ENCODE peak calls at places on chromosomes 4 and X, in eight cellular contexts. D is HepG2; I is EH; O is Right ventricle myocardium superior; K is AG20443; G is HCEC 1CT; L is stimulated activated CD4-positive, alpha-beta T cell treated with anti-CD3 and anti-CD28 coated beads, Interleukin-1b, Interleukin-23, amount 100 ng/mL, for 4 hours; E is cardiac muscle cell. R is an unnamed sample.

GRCh38 chr4:175290401-175290800 is 372.2 kb downstream of the ADAM29 start:
- DNase-seq in E (no peak), I (peak; percentile 67), L (no peak), D (no peak), G (peak; percentile 32), K (peak; percentile 6), O (no peak), R (peak; percentile 14)

GRCh38 chr4:146522862-146523205 is 1.1 kb upstream of the SLC10A7 start:
- DNase-seq in I (peak; percentile 27), K (no peak), L (no peak), D (peak; percentile 8), G (no peak), O (no peak), E (no peak), R (no peak)

GRCh38 chrX:149830192-149830873 is 48.6 kb downstream of the MAGEA9 start:
- DNase-seq in G (no peak), E (peak; percentile 34), O (no peak), K (peak; percentile 30), L (no peak), I (peak; percentile 22), D (no peak), R (peak; percentile 3)

GRCh38 chr4:24743931-24744330 is 51.4 kb upstream of the SOD3 start:
- DNase-seq in K (peak; percentile 20), E (peak; percentile 15), L (no peak), G (no peak), D (no peak), O (no peak), I (peak; percentile 62), R (no peak)

GRCh38 chrX:112819013-112819635 is 21.5 kb downstream of the AMOT start:
- DNase-seq in D (no peak), K (peak; percentile 81), I (peak; percentile 0), E (no peak), G (peak; percentile 71), O (no peak), L (no peak), R (peak; percentile 3)

GRCh38 chr4:26183017-26183416 is 137.8 kb upstream of the RBPJ start:
- DNase-seq in D (no peak), O (no peak), K (no peak), L (no peak), I (peak; percentile 49), E (no peak), G (peak; percentile 56), R (no peak)

GRCh38 chrX:135707880-135708279 is 5.6 kb upstream of the CT45A1 start:
- DNase-seq in I (peak; percentile 16), K (no peak), L (peak; percentile 22), E (peak; percentile 8), O (no peak), G (peak; percentile 0), D (peak; percentile 31), R (peak; percentile 11)

GRCh38 chr4:85058551-85058950 is 92.1 kb upstream of the WDFY3 start:
- DNase-seq in I (peak; percentile 6), D (no peak), L (no peak), G (peak; percentile 32), K (no peak), E (no peak), O (no peak), R (peak; percentile 9)

GRCh38 chr4:70927502-70928139 is 25.5 kb downstream of the MOB1B start:
- DNase-seq in K (no peak), E (no peak), G (no peak), I (no peak), L (no peak), O (no peak), D (no peak), R (no peak)

GRCh38 chr4:10816571-10816970 is 132.0 kb upstream of the CLNK start:
- DNase-seq in K (no peak), L (no peak), D (no peak), O (no peak), G (no peak), E (no peak), I (no peak), R (no peak)

GRCh38 chr4:2672700-2673099 is 83.4 kb downstream of the TNIP2 start:
- DNase-seq in K (no peak), I (no peak), G (no peak), D (no peak), O (no peak), E (no peak), L (no peak), R (no peak)

GRCh38 chrX:95117556-95117955 is 1443.5 kb downstream of the FAM133A start:
- DNase-seq in O (no peak), K (no peak), L (no peak), I (no peak), E (no peak), G (no peak), D (no peak), R (no peak)

GRCh38 chr4:47071863-47072441 is 40.6 kb downstream of the GABRB1 start:
- DNase-seq in O (no peak), D (no peak), L (no peak), K (no peak), E (no peak), G (peak; percentile 61), I (peak; percentile 66), R (no peak)

GRCh38 chrX:57329008-57329407 is 42.5 kb downstream of the FAAH2 start:
- DNase-seq in O (no peak), G (no peak), E (no peak), L (no peak), K (no peak), D (peak; percentile 2), I (no peak), R (no peak)

GRCh38 chr4:103204114-103204513 is 6.0 kb upstream of the CENPE start:
- DNase-seq in G (peak; percentile 23), I (peak; percentile 3), E (peak; percentile 7), L (no peak), D (peak; percentile 13), O (no peak), K (peak; percentile 13), R (no peak)

GRCh38 chr4:188168621-188169020 is 29.4 kb downstream of the TRIML1 start:
- DNase-seq in E (no peak), L (no peak), O (no peak), G (no peak), K (no peak), I (no peak), D (no peak), R (no peak)

GRCh38 chrX:8815460-8816065 is 14.4 kb upstream of the FAM9A start:
- DNase-seq in D (peak; percentile 45), E (peak; percentile 77), G (no peak), L (no peak), O (no peak), I (peak; percentile 47), K (peak; percentile 48), R (no peak)

GRCh38 chr4:79164961-79165610 is 160.8 kb downstream of the NAA11 start:
- DNase-seq in D (no peak), I (no peak), L (no peak), E (no peak), O (no peak), K (no peak), G (no peak), R (no peak)

GRCh38 chr4:110119880-110120279 is 78.5 kb downstream of the ELOVL6 start:
- DNase-seq in I (peak; percentile 72), O (no peak), L (no peak), E (no peak), G (peak; percentile 55), D (no peak), K (peak; percentile 53), R (no peak)

GRCh38 chr4:113083346-113083745 is 33.9 kb downstream of the ANK2 start:
- DNase-seq in O (no peak), E (no peak), D (no peak), K (no peak), I (no peak), G (no peak), L (no peak), R (no peak)

GRCh38 chr4:126451237-126451885 is 1136.6 kb downstream of the FAT4 start:
- DNase-seq in O (no peak), L (no peak), K (peak; percentile 36), I (peak; percentile 37), D (no peak), E (no peak), G (peak; percentile 3), R (no peak)

GRCh38 chr4:48247878-48248558 is 21.6 kb downstream of the TEC start:
- DNase-seq in D (no peak), G (no peak), K (no peak), O (no peak), L (no peak), I (no peak), E (no peak), R (no peak)

GRCh38 chrX:129678176-129678880 is 23.6 kb upstream of the APLN start:
- DNase-seq in L (peak; percentile 29), D (no peak), I (peak; percentile 31), O (peak; percentile 68), K (peak; percentile 52), G (no peak), E (no peak), R (peak; percentile 74)